ENCODE peak calls at places on chromosomes 5 and 9, in ten cellular contexts. X is SJSA1, S is cardiac muscle cell, Y is uterus, M is iPS DF 6.9, H is stomach, U is aorta, Q is OCI-LY7, F is small intestine, P is foreskin keratinocyte. C is an unnamed sample. For H3K4me1, the result is how much of the 10 kb centered on the place peaks cover.

GRCh38 chr9:83281306-83282255 is 218.6 kb upstream of the RASEF start:
- DNase-seq in X (no peak), S (peak), Y (no peak), M (no peak), H (no peak), U (no peak), Q (no peak), F (no peak), P (peak), C (no peak)

GRCh38 chr9:129746092-129746760 is 6.6 kb downstream of the PTGES start:
- DNase-seq in X (no peak), S (no peak), Y (no peak), M (no peak), H (no peak), U (no peak), Q (no peak), F (no peak), P (no peak), C (no peak)

GRCh38 chr5:35138232-35138631 is 90.5 kb upstream of the AGXT2 start:
- DNase-seq in X (no peak), S (no peak), Y (no peak), M (no peak), H (no peak), U (no peak), Q (no peak), F (no peak), P (peak), C (no peak)

GRCh38 chr5:159022178-159022556 is 77.5 kb downstream of the EBF1 start:
- DNase-seq in X (no peak), S (no peak), Y (peak), M (no peak), H (no peak), U (peak), Q (no peak), F (no peak), P (peak), C (peak)

GRCh38 chr5:16937023-16937379 is 913 bp upstream of the MYO10 start:
- DNase-seq in X (no peak), S (no peak), Y (no peak), M (no peak), H (peak), U (no peak), Q (no peak), F (peak), P (peak), C (no peak)

GRCh38 chr5:177309351-177310191 is 2.1 kb downstream of the MXD3 start:
- DNase-seq in X (peak), S (peak), Y (no peak), M (no peak), H (peak), U (peak), Q (peak), F (peak), P (peak), C (peak)

GRCh38 chr5:169272731-169273401 is 28.1 kb downstream of the SLIT3 start:
- DNase-seq in X (no peak), S (no peak), Y (no peak), M (no peak), H (no peak), U (no peak), Q (no peak), F (no peak), P (no peak), C (no peak)

GRCh38 chr5:78727786-78728761 is 79.5 kb upstream of the LHFPL2 start:
- DNase-seq in X (no peak), S (no peak), Y (no peak), M (no peak), H (peak), U (no peak), Q (peak), F (peak), P (no peak), C (no peak)

GRCh38 chr9:83521017-83521810 is 17.0 kb downstream of the FRMD3 start:
- DNase-seq in X (no peak), S (no peak), Y (no peak), M (no peak), H (no peak), U (no peak), Q (no peak), F (no peak), P (no peak), C (no peak)

GRCh38 chr9:90815183-90815943 is 13.7 kb downstream of the SYK start:
- DNase-seq in X (no peak), S (no peak), Y (no peak), M (no peak), H (peak), U (no peak), Q (peak), F (no peak), P (no peak), C (no peak)

GRCh38 chr5:123508441-123508840 is 3.5 kb upstream of the CSNK1G3 start:
- DNase-seq in X (no peak), S (no peak), Y (no peak), M (no peak), H (no peak), U (no peak), Q (no peak), F (peak), P (no peak), C (no peak)

GRCh38 chr9:91384954-91385353 is 23.2 kb upstream of the AUH start:
- DNase-seq in X (no peak), S (no peak), Y (no peak), M (no peak), H (no peak), U (no peak), Q (no peak), F (no peak), P (peak), C (no peak)

GRCh38 chr9:111030492-111030891 is 7.8 kb downstream of the LPAR1 start:
- DNase-seq in X (no peak), S (peak), Y (no peak), M (no peak), H (no peak), U (no peak), Q (no peak), F (no peak), P (no peak), C (no peak)

GRCh38 chr9:91681461-91682305 is 258.1 kb upstream of the NFIL3 start:
- DNase-seq in X (no peak), S (peak), Y (peak), M (peak), H (peak), U (peak), Q (peak), F (peak), P (no peak), C (peak)

GRCh38 chr5:61298580-61298979 is 33.5 kb upstream of the ZSWIM6 start:
- DNase-seq in X (no peak), S (no peak), Y (no peak), M (no peak), H (peak), U (no peak), Q (no peak), F (no peak), P (peak), C (no peak)

GRCh38 chr9:124274228-124274627 is 16.5 kb downstream of the NEK6 start:
- DNase-seq in X (no peak), S (no peak), Y (no peak), M (no peak), H (no peak), U (no peak), Q (no peak), F (no peak), P (no peak), C (no peak)

GRCh38 chr5:76404694-76405306 is 1.7 kb downstream of the IQGAP2 start:
- DNase-seq in X (no peak), S (no peak), Y (no peak), M (no peak), H (no peak), U (no peak), Q (peak), F (no peak), P (no peak), C (no peak)

GRCh38 chr9:18386091-18386490 is 87.9 kb upstream of the ADAMTSL1 start:
- DNase-seq in X (no peak), S (no peak), Y (no peak), M (no peak), H (no peak), U (no peak), Q (no peak), F (no peak), P (no peak), C (no peak)

GRCh38 chr9:111944467-111944866 is 47.9 kb downstream of the UGCG start:
- DNase-seq in X (no peak), S (no peak), Y (no peak), M (no peak), H (no peak), U (no peak), Q (no peak), F (no peak), P (peak), C (no peak)

GRCh38 chr9:115262952-115263351 is 145.0 kb upstream of the TNC start:
- DNase-seq in X (no peak), S (no peak), Y (no peak), M (no peak), H (no peak), U (no peak), Q (no peak), F (no peak), P (peak), C (no peak)

GRCh38 chr5:1519631-1520141 is 4.1 kb downstream of the LPCAT1 start:
- DNase-seq in X (peak), S (no peak), Y (peak), M (no peak), H (no peak), U (peak), Q (no peak), F (no peak), P (no peak), C (no peak)

GRCh38 chr9:93190656-93191353 is 6.9 kb downstream of the WNK2 start:
- DNase-seq in X (no peak), S (no peak), Y (no peak), M (no peak), H (no peak), U (no peak), Q (no peak), F (no peak), P (no peak), C (no peak)

GRCh38 chr5:444226-444625 is 1.2 kb downstream of the EXOC3 start:
- DNase-seq in X (no peak), S (no peak), Y (no peak), M (no peak), H (no peak), U (peak), Q (no peak), F (no peak), P (no peak), C (peak)

GRCh38 chr5:8456846-8457186 is 587.9 kb downstream of the MTRR start:
- DNase-seq in X (no peak), S (no peak), Y (no peak), M (no peak), H (no peak), U (no peak), Q (no peak), F (no peak), P (no peak), C (no peak)

GRCh38 chr9:88060746-88061145 is 77.5 kb downstream of the SPATA31C2 start:
- DNase-seq in X (no peak), S (no peak), Y (no peak), M (no peak), H (no peak), U (no peak), Q (no peak), F (no peak), P (no peak), C (no peak)

GRCh38 chr5:33008751-33009418 is 297.8 kb downstream of the NPR3 start:
- DNase-seq in X (no peak), S (no peak), Y (no peak), M (peak), H (no peak), U (no peak), Q (no peak), F (no peak), P (peak), C (no peak)

GRCh38 chr5:154418344-154418820 is 27.4 kb upstream of the SAP30L start:
- DNase-seq in X (peak), S (no peak), Y (no peak), M (no peak), H (no peak), U (no peak), Q (no peak), F (no peak), P (no peak), C (no peak)

GRCh38 chr5:54626407-54626806 is 108.8 kb downstream of the SNX18 start:
- DNase-seq in X (no peak), S (no peak), Y (no peak), M (no peak), H (no peak), U (no peak), Q (no peak), F (no peak), P (no peak), C (no peak)

GRCh38 chr5:154819546-154819945 is 30.9 kb downstream of the FAXDC2 start:
- DNase-seq in X (no peak), S (no peak), Y (no peak), M (no peak), H (no peak), U (no peak), Q (no peak), F (no peak), P (no peak), C (no peak)

GRCh38 chr5:113091622-113092021 is 115.0 kb downstream of the DCP2 start:
- DNase-seq in X (no peak), S (no peak), Y (no peak), M (no peak), H (no peak), U (no peak), Q (no peak), F (no peak), P (no peak), C (no peak)

GRCh38 chr5:1220831-1221230 is 4.3 kb upstream of the SLC6A18 start:
- DNase-seq in X (no peak), S (no peak), Y (no peak), M (no peak), H (no peak), U (no peak), Q (no peak), F (no peak), P (no peak), C (no peak)

GRCh38 chr5:158641016-158641415 is 458.7 kb downstream of the EBF1 start:
- DNase-seq in X (no peak), S (no peak), Y (peak), M (no peak), H (no peak), U (no peak), Q (no peak), F (no peak), P (no peak), C (no peak)

GRCh38 chr5:173891367-173891766 is 3.2 kb downstream of the CPEB4 start:
- DNase-seq in X (no peak), S (no peak), Y (no peak), M (no peak), H (no peak), U (no peak), Q (no peak), F (no peak), P (no peak), C (no peak)

GRCh38 chr9:135797507-135798302 is 95.7 kb downstream of the KCNT1 start:
- DNase-seq in X (no peak), S (peak), Y (no peak), M (peak), H (peak), U (no peak), Q (peak), F (peak), P (peak), C (peak)

GRCh38 chr5:56346717-56347116 is 113.6 kb upstream of the ANKRD55 start:
- DNase-seq in X (no peak), S (no peak), Y (peak), M (no peak), H (no peak), U (no peak), Q (no peak), F (no peak), P (no peak), C (no peak)

GRCh38 chr5:72555871-72556270 is 48.7 kb upstream of the ZNF366 start:
- DNase-seq in X (no peak), S (peak), Y (no peak), M (no peak), H (no peak), U (no peak), Q (no peak), F (no peak), P (no peak), C (no peak)

GRCh38 chr9:132627120-132627519 is 42.7 kb downstream of the DDX31 start:
- DNase-seq in X (no peak), S (no peak), Y (no peak), M (no peak), H (peak), U (no peak), Q (no peak), F (no peak), P (no peak), C (no peak)

GRCh38 chr9:16960084-16960483 is 89.6 kb upstream of the BNC2 start:
- DNase-seq in X (no peak), S (no peak), Y (no peak), M (no peak), H (no peak), U (no peak), Q (no peak), F (no peak), P (peak), C (no peak)

GRCh38 chr9:98972641-98973545 is 29.2 kb downstream of the COL15A1 start:
- DNase-seq in X (no peak), S (no peak), Y (no peak), M (no peak), H (no peak), U (no peak), Q (no peak), F (no peak), P (no peak), C (no peak)

GRCh38 chr5:143052967-143053682 is 282.9 kb downstream of the ARHGAP26 start:
- DNase-seq in X (no peak), S (no peak), Y (no peak), M (no peak), H (no peak), U (no peak), Q (no peak), F (no peak), P (no peak), C (no peak)
- H3K27ac ChIP-seq in X (no peak), S (peak), Y (no peak), M (no peak), H (no peak), U (no peak), Q (no peak), F (no peak), P (no peak), C (peak)

DNA sequence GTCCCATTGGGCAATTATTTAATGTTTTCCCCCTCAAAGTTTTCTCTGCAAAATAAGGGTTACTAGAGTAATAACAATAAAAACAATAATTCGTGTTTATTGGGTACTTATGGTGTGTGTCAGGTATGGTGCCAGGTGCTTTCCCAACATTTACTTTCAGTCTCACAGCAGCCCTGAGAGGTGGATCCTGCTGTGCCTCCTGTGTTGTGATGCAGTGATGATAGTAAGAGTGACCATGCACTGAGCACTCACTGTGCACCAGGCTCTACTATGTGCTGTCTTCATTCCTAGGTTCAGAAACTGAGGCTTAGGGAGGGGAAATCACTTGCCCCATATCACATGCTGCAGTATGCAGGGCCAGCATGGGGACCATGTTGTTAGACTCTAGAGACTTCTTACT is 15.5 kb downstream of the OTULINL start:
- DNase-seq in X (no peak), S (no peak), Y (no peak), M (no peak), H (no peak), U (no peak), Q (no peak), F (no peak), P (no peak), C (no peak)
- H3K4me1 ChIP-seq in X (under half), S (under half), Y (under half), M (under half), H (under half), U (under half), Q (under half), F (under half), P (under half), C (under half)

GRCh38 chr5:68266457-68266856 is 50.9 kb downstream of the PIK3R1 start:
- DNase-seq in X (no peak), S (no peak), Y (no peak), M (no peak), H (no peak), U (no peak), Q (no peak), F (no peak), P (no peak), C (no peak)

GRCh38 chr5:68267044-68267443 is 51.5 kb downstream of the PIK3R1 start:
- DNase-seq in X (no peak), S (no peak), Y (no peak), M (no peak), H (no peak), U (no peak), Q (no peak), F (no peak), P (no peak), C (no peak)

GRCh38 chr5:68264024-68264956 is 48.7 kb downstream of the PIK3R1 start:
- DNase-seq in X (no peak), S (peak), Y (peak), M (no peak), H (no peak), U (no peak), Q (no peak), F (peak), P (no peak), C (peak)

GRCh38 chr5:68265347-68265746 is 49.8 kb downstream of the PIK3R1 start:
- DNase-seq in X (no peak), S (no peak), Y (no peak), M (no peak), H (no peak), U (no peak), Q (no peak), F (no peak), P (no peak), C (no peak)

GRCh38 chr5:68265822-68266395 is 50.4 kb downstream of the PIK3R1 start:
- DNase-seq in X (no peak), S (no peak), Y (no peak), M (no peak), H (no peak), U (no peak), Q (no peak), F (no peak), P (no peak), C (no peak)
- H3K27ac ChIP-seq in X (no peak), S (peak), Y (peak), M (no peak), H (peak), U (peak), Q (no peak), F (no peak), P (no peak), C (peak)

GRCh38 chr5:116488334-116488733 is 86.3 kb downstream of the SEMA6A start:
- DNase-seq in X (no peak), S (no peak), Y (no peak), M (no peak), H (no peak), U (no peak), Q (no peak), F (no peak), P (peak), C (no peak)

GRCh38 chr5:116494784-116495480 is 79.7 kb downstream of the SEMA6A start:
- DNase-seq in X (no peak), S (peak), Y (no peak), M (no peak), H (no peak), U (no peak), Q (peak), F (no peak), P (no peak), C (no peak)

GRCh38 chr5:116495786-116496185 is 78.8 kb downstream of the SEMA6A start:
- DNase-seq in X (no peak), S (no peak), Y (no peak), M (no peak), H (no peak), U (no peak), Q (no peak), F (no peak), P (no peak), C (no peak)

GRCh38 chr5:116492776-116493175 is 81.8 kb downstream of the SEMA6A start:
- DNase-seq in X (no peak), S (peak), Y (no peak), M (no peak), H (no peak), U (no peak), Q (peak), F (peak), P (peak), C (no peak)

DNA sequence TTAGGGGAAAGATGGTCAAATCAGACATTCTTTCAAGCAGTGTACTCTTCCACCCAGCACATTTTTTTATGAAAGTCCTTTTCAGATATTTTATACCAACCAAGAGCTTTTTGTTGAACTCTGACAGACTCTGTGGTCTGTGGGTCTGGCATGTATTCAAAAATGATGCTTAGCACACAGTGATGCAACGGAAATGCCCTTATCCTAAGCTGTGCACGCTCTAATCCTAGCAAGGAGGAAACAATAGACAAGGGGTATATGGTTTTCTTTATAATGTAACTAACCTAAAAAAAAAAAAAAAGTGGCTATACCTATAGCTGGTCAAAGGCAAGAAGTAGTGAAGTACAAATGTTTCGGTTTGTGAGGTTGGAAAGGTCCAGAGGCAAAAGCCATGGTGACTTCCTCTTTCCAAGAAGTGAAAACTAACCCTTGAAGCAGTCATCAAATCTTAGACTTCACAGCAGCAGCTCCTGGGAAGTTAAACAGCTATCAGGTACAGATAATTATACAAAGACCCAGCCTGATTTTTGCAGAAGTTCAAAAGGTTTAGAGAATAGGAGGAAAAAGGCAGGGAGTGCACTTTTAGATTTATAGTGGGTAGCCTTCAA is 82.5 kb downstream of the SEMA6A start:
- DNase-seq in X (peak), S (peak), Y (no peak), M (no peak), H (no peak), U (no peak), Q (peak), F (peak), P (peak), C (no peak)
- H3K4me1 ChIP-seq in X (under half), S (under half), Y (under half), M (under half), H (under half), U (under half), Q (under half), F (under half), P (under half), C (under half)

DNA sequence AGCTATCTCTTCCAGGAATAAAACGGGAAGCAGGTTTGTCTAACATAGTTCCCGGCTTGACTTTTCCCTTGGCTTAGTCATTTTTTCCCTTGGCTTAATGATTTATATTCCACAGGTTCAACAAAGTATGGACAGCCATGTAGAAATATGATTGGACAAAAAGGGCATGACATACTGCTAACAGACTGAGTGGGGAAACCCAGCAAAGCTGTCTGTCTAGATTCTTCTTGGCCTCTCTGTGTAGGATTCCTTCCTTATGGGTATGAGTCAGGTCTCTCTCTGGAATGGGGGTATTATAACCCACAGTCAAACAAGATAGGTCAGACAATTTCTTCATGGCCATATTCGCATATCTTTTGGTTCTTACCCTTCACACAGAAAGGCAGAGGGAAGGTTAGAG is 5.7 kb upstream of the MTAP start:
- DNase-seq in X (no peak), S (no peak), Y (no peak), M (no peak), H (no peak), U (no peak), Q (no peak), F (no peak), P (peak), C (no peak)
- H3K27ac ChIP-seq in X (no peak), S (no peak), Y (no peak), M (no peak), H (no peak), U (no peak), Q (no peak), F (no peak), P (no peak), C (no peak)